ENCODE peak calls at places on chromosome 10, in seven cellular contexts. M is tibial artery, C is K562, V is cardiac muscle cell, L is thoracic aorta, Q is astrocyte, T is suprapubic skin. W is an unnamed sample.
A peak's percentile ranks its signal among the peaks of the same experiment; 100 is the strongest.

GRCh38 chr10:86334515-86335085 is 32.0 kb downstream of the GRID1 start:
- DNase-seq in T (no peak), L (no peak), Q (no peak), M (no peak), C (no peak), V (no peak), W (peak; percentile 39)

GRCh38 chr10:15427836-15428414 is 56.8 kb upstream of the FAM171A1 start:
- DNase-seq in L (no peak), M (no peak), Q (peak; percentile 28), C (peak; percentile 21), V (peak; percentile 78), T (no peak), W (no peak)

GRCh38 chr10:80786322-80786721 is 248.6 kb downstream of the SH2D4B start:
- DNase-seq in L (no peak), Q (no peak), T (no peak), C (no peak), M (no peak), V (no peak), W (no peak)

GRCh38 chr10:113169111-113169510 is 219.1 kb downstream of the TCF7L2 start:
- DNase-seq in L (no peak), C (no peak), V (no peak), Q (no peak), T (no peak), M (no peak), W (no peak)

GRCh38 chr10:680146-680545 is 9.3 kb downstream of the DIP2C start:
- DNase-seq in Q (no peak), M (peak; percentile 66), L (no peak), C (no peak), T (peak; percentile 48), V (no peak), W (peak; percentile 60)

GRCh38 chr10:28411136-28411460 is 108.2 kb upstream of the MPP7 start:
- DNase-seq in T (no peak), M (no peak), C (no peak), V (no peak), L (no peak), Q (no peak), W (no peak)

GRCh38 chr10:44981172-44982113 is 2.8 kb upstream of the DEPP1 start:
- DNase-seq in T (no peak), L (no peak), Q (peak; percentile 93), C (no peak), V (peak; percentile 89), M (peak; percentile 89), W (no peak)

GRCh38 chr10:92692085-92692671 is 2.4 kb downstream of the HHEX start:
- DNase-seq in T (no peak), C (no peak), V (no peak), Q (no peak), L (no peak), M (no peak), W (no peak)

GRCh38 chr10:97456686-97457065 is 10.7 kb downstream of the ZDHHC16 start:
- DNase-seq in T (no peak), V (no peak), L (no peak), M (no peak), C (no peak), Q (no peak), W (no peak)
- H3K36me3 ChIP-seq in T (peaks cover 81% of the 10 kb centered on the region), V (peaks cover 53% of the 10 kb centered on the region), L (peaks cover 70% of the 10 kb centered on the region), M (peaks cover 69% of the 10 kb centered on the region), C (peaks cover 90% of the 10 kb centered on the region), Q (peaks cover 73% of the 10 kb centered on the region), W (peaks cover 95% of the 10 kb centered on the region)

GRCh38 chr10:16809074-16809718 is 8.0 kb downstream of the RSU1 start:
- DNase-seq in L (no peak), C (peak; percentile 49), M (no peak), Q (no peak), T (no peak), V (peak; percentile 68), W (peak; percentile 52)
- TF ChIP-seq CTCF in L (peak; percentile 23), C (peak; percentile 71), M (peak; percentile 45), Q (peak; percentile 46), T (no peak), V (peak; percentile 70), W (peak; percentile 60)

GRCh38 chr10:124473070-124473469 is 11.4 kb downstream of the LHPP start:
- DNase-seq in M (no peak), T (no peak), L (no peak), V (no peak), Q (no peak), C (no peak), W (no peak)

GRCh38 chr10:124474502-124475070 is 13.0 kb downstream of the LHPP start:
- DNase-seq in M (no peak), V (no peak), Q (no peak), L (no peak), C (no peak), T (no peak), W (no peak)

GRCh38 chr10:124477614-124478363 is 16.2 kb downstream of the LHPP start:
- DNase-seq in V (no peak), Q (no peak), M (no peak), C (no peak), L (no peak), T (no peak), W (no peak)

GRCh38 chr10:124478517-124478916 is 16.9 kb downstream of the LHPP start:
- DNase-seq in L (no peak), M (no peak), C (no peak), T (no peak), Q (no peak), V (no peak), W (no peak)

DNA sequence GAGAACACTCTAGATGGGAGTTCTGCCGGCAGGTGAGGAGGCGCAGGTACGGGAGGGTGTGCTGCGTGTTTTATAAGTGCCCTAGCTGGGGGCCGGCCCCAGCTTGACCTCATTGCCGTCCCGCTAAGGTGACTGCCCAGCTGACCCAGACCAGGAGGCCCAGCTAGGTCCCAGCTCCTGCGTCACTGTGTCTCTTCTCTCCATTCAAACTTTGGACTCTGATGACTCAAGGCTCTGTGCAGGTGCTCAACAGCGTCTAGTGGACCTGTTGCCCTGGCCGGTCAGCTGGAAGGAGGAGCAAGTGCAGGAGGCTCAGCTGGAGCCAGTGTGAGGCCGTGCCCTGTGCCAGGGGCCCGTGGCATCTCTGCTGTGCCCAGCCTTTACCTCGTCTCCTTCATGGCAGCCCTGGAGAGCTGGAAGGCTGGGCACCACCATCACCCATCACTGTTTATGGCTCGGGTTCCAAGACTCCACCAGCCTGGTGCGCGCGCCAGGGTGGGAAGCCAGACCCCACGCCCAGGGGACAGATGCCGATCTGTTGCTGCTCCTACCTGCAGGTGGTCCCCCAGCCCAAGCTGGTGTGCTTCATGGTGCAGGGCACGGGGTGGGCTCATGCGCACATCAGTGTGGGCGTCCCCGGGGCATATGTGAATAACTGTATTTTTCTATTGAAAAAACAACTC is 14.6 kb downstream of the LHPP start:
- DNase-seq in L (no peak), Q (no peak), C (no peak), T (no peak), V (no peak), M (no peak), W (no peak)
- H3K36me3 ChIP-seq in L (no peaks in the 10 kb centered on the region), Q (no peaks in the 10 kb centered on the region), C (no peaks in the 10 kb centered on the region), T (no peaks in the 10 kb centered on the region), V (no peaks in the 10 kb centered on the region), M (no peaks in the 10 kb centered on the region), W (no peaks in the 10 kb centered on the region)

GRCh38 chr10:47175181-47176080 is 124.6 kb upstream of the GDF10 start:
- DNase-seq in T (no peak), M (peak; percentile 58), C (no peak), Q (no peak), V (no peak), L (no peak), W (peak; percentile 92)
- TF ChIP-seq CTCF in T (no peak), M (no peak), C (no peak), Q (no peak), V (no peak), L (no peak), W (no peak)

DNA sequence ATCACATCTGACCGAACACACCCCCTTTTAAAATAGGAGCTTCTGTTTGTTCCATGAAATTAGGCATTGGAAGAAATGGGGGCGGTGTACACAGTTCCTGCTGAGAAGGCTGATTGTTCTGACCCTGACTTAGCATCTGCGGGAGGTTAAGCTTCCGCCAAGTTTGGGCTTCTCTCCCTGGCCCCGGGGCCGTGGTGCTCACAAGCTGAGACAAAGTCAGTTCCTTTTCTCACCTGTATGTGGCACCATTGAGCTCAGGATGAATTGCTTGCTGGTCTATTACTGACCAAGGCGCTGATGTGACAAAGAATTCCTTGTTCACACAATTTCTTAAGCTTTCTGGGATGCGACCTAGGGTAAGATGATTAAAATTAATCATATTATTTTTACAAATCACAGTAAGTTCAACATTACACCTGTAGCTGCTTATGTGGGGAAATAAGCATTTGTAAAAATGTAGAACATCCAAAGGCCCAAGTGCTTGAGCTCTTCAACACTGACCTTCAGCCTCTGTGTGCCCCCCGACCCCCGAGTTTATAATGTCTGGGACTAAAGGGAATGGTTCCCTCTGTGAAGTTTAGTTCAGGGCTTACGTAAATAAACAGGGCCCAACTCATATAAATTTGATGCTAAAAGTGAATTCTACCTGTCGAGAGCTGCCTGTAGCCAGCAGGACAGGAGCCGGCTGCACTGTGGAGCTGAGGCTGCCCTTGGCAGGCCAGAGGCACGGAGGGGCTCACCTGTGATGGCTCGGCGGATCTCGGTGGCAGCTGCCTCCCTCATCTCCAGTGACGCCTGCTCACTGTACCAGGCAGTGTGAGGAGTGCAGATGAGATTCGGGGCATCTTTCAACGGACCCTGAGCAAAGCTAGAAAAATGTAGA is 50.8 kb downstream of the ZRANB1 start:
- DNase-seq in L (no peak), Q (peak; percentile 38), T (no peak), C (no peak), M (peak; percentile 89), V (peak; percentile 88), W (peak; percentile 67)
- H3K36me3 ChIP-seq in L (peaks cover 47% of the 10 kb centered on the region), Q (peaks cover 38% of the 10 kb centered on the region), T (peaks cover 78% of the 10 kb centered on the region), C (no peaks in the 10 kb centered on the region), M (peaks cover 76% of the 10 kb centered on the region), V (peaks cover 48% of the 10 kb centered on the region), W (peaks cover 84% of the 10 kb centered on the region)

W was measured in WERI-Rb-1.